ENCODE peak calls at places on chromosomes 1 and 21, in five cellular contexts. One of them, this sample, is unnamed.

GRCh38 chr1:22687191-22687590 is 23.4 kb upstream of the EPHB2 start:
- DNase-seq in GM23338: no peak
- DNase-seq in PC-3: no peak
- DNase-seq in neural progenitor cell: no peak
- DNase-seq in PC-9: no peak
- DNase-seq in this sample: no peak

GRCh38 chr21:41775152-41775472 is 8.3 kb upstream of the RIPK4 start:
- DNase-seq in PC-9: no peak
- DNase-seq in PC-3: no peak
- DNase-seq in GM23338: no peak
- DNase-seq in neural progenitor cell: no peak
- DNase-seq in this sample: no peak

GRCh38 chr1:234960722-234961467 is 167.7 kb downstream of the TOMM20 start:
- DNase-seq in neural progenitor cell: no peak
- DNase-seq in PC-3: peak; percentile 83
- DNase-seq in PC-9: peak; percentile 66
- DNase-seq in GM23338: no peak
- DNase-seq in this sample: no peak

GRCh38 chr1:24374891-24375786 is 38.4 kb downstream of the STPG1 start:
- DNase-seq in GM23338: peak; percentile 84
- DNase-seq in neural progenitor cell: peak; percentile 88
- DNase-seq in PC-9: peak; percentile 51
- DNase-seq in PC-3: peak; percentile 92
- DNase-seq in this sample: no peak

GRCh38 chr1:185338719-185339622 is 21.9 kb upstream of the IVNS1ABP start:
- DNase-seq in PC-3: no peak
- DNase-seq in PC-9: no peak
- DNase-seq in GM23338: peak; percentile 21
- DNase-seq in neural progenitor cell: no peak
- DNase-seq in this sample: no peak

GRCh38 chr1:121418369-121419049 is 233.7 kb downstream of the SRGAP2C start:
- DNase-seq in GM23338: peak; percentile 58
- DNase-seq in neural progenitor cell: peak; percentile 39
- DNase-seq in PC-9: no peak
- DNase-seq in PC-3: no peak
- DNase-seq in this sample: no peak

GRCh38 chr1:31700468-31701136 is 3.2 kb downstream of the COL16A1 start:
- DNase-seq in PC-9: no peak
- DNase-seq in GM23338: no peak
- DNase-seq in neural progenitor cell: no peak
- DNase-seq in PC-3: no peak
- DNase-seq in this sample: no peak

GRCh38 chr1:244436336-244437102 is 15.2 kb downstream of the ADSS2 start:
- DNase-seq in GM23338: no peak
- DNase-seq in PC-9: no peak
- DNase-seq in PC-3: peak; percentile 60
- DNase-seq in neural progenitor cell: no peak
- DNase-seq in this sample: peak; percentile 74

GRCh38 chr1:145847827-145848226 is 2.4 kb downstream of the NUDT17 start:
- DNase-seq in PC-3: no peak
- DNase-seq in PC-9: no peak
- DNase-seq in GM23338: no peak
- DNase-seq in neural progenitor cell: no peak
- DNase-seq in this sample: no peak

GRCh38 chr1:24276791-24277190 is 42.4 kb upstream of the GRHL3 start:
- DNase-seq in PC-3: peak; percentile 55
- DNase-seq in GM23338: no peak
- DNase-seq in neural progenitor cell: no peak
- DNase-seq in PC-9: no peak
- DNase-seq in this sample: no peak

GRCh38 chr1:35454616-35455015 is 102.6 kb downstream of the KIAA0319L start:
- DNase-seq in GM23338: no peak
- DNase-seq in PC-9: no peak
- DNase-seq in neural progenitor cell: no peak
- DNase-seq in PC-3: peak; percentile 68
- DNase-seq in this sample: peak; percentile 82

GRCh38 chr1:96521994-96522760 is 199.4 kb upstream of the PTBP2 start:
- DNase-seq in PC-3: peak; percentile 59
- DNase-seq in PC-9: no peak
- DNase-seq in neural progenitor cell: no peak
- DNase-seq in GM23338: no peak
- DNase-seq in this sample: peak; percentile 67

GRCh38 chr1:7902478-7903084 is 38.1 kb downstream of the TNFRSF9 start:
- DNase-seq in GM23338: peak; percentile 96
- DNase-seq in PC-9: peak; percentile 38
- DNase-seq in neural progenitor cell: peak; percentile 86
- DNase-seq in PC-3: peak; percentile 81
- DNase-seq in this sample: peak; percentile 83

GRCh38 chr1:209095627-209096595 is 487.6 kb upstream of the CAMK1G start:
- DNase-seq in neural progenitor cell: no peak
- DNase-seq in PC-9: peak; percentile 40
- DNase-seq in GM23338: no peak
- DNase-seq in PC-3: peak; percentile 99
- DNase-seq in this sample: peak; percentile 59

GRCh38 chr21:35102488-35103407 is 53.6 kb upstream of the RUNX1 start:
- DNase-seq in neural progenitor cell: no peak
- DNase-seq in GM23338: no peak
- DNase-seq in PC-9: no peak
- DNase-seq in PC-3: no peak
- DNase-seq in this sample: no peak
- TF ChIP-seq EZH2 in neural progenitor cell: no peak
- TF ChIP-seq EZH2 in GM23338: no peak
- TF ChIP-seq EZH2 in PC-9: no peak
- TF ChIP-seq EZH2 in PC-3: no peak
- TF ChIP-seq EZH2 in this sample: no peak

GRCh38 chr1:176557543-176558258 is 94.7 kb downstream of the PAPPA2 start:
- DNase-seq in neural progenitor cell: no peak
- DNase-seq in GM23338: no peak
- DNase-seq in PC-9: no peak
- DNase-seq in PC-3: peak; percentile 13
- DNase-seq in this sample: no peak

GRCh38 chr1:176555911-176556687 is 93.1 kb downstream of the PAPPA2 start:
- DNase-seq in GM23338: no peak
- DNase-seq in neural progenitor cell: no peak
- DNase-seq in PC-9: no peak
- DNase-seq in PC-3: no peak
- DNase-seq in this sample: no peak

GRCh38 chr1:176546825-176547224 is 83.8 kb downstream of the PAPPA2 start:
- DNase-seq in GM23338: no peak
- DNase-seq in neural progenitor cell: no peak
- DNase-seq in PC-3: no peak
- DNase-seq in PC-9: no peak
- DNase-seq in this sample: no peak

GRCh38 chr1:176552217-176552974 is 89.4 kb downstream of the PAPPA2 start:
- DNase-seq in PC-3: no peak
- DNase-seq in neural progenitor cell: peak; percentile 47
- DNase-seq in GM23338: peak; percentile 35
- DNase-seq in PC-9: no peak
- DNase-seq in this sample: no peak
- TF ChIP-seq EZH2 in PC-3: no peak
- TF ChIP-seq EZH2 in neural progenitor cell: no peak
- TF ChIP-seq EZH2 in GM23338: no peak
- TF ChIP-seq EZH2 in PC-9: no peak
- TF ChIP-seq EZH2 in this sample: no peak

GRCh38 chr21:26351661-26352060 is 181.1 kb upstream of the APP start:
- DNase-seq in neural progenitor cell: no peak
- DNase-seq in GM23338: no peak
- DNase-seq in PC-9: no peak
- DNase-seq in PC-3: peak; percentile 17
- DNase-seq in this sample: no peak
- TF ChIP-seq EZH2 in neural progenitor cell: no peak
- TF ChIP-seq EZH2 in GM23338: no peak
- TF ChIP-seq EZH2 in PC-9: no peak
- TF ChIP-seq EZH2 in PC-3: no peak
- TF ChIP-seq EZH2 in this sample: no peak

DNA sequence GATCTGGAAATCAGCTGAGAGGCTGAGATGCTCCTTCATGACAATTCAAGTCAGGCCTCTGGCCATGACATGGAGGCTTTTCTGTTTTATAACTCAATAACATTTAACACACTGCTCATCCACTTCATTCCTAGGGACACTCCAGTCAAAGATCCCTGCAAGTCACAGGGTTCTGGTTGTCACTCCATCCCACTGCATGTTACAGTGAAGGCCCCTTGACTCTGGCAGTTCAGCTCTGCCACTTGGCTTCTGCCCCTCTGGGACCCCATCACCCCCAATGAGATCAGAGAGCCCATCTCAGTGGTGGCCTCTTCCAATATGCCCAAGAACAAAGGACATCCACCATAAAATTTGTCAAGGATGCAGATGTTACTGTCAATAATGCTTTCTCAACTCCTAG is 10.0 kb upstream of the FAM110D start:
- DNase-seq in neural progenitor cell: no peak
- DNase-seq in PC-9: no peak
- DNase-seq in PC-3: no peak
- DNase-seq in GM23338: no peak
- DNase-seq in this sample: no peak
- TF ChIP-seq EZH2 in neural progenitor cell: no peak
- TF ChIP-seq EZH2 in PC-9: no peak
- TF ChIP-seq EZH2 in PC-3: no peak
- TF ChIP-seq EZH2 in GM23338: no peak
- TF ChIP-seq EZH2 in this sample: no peak

DNA sequence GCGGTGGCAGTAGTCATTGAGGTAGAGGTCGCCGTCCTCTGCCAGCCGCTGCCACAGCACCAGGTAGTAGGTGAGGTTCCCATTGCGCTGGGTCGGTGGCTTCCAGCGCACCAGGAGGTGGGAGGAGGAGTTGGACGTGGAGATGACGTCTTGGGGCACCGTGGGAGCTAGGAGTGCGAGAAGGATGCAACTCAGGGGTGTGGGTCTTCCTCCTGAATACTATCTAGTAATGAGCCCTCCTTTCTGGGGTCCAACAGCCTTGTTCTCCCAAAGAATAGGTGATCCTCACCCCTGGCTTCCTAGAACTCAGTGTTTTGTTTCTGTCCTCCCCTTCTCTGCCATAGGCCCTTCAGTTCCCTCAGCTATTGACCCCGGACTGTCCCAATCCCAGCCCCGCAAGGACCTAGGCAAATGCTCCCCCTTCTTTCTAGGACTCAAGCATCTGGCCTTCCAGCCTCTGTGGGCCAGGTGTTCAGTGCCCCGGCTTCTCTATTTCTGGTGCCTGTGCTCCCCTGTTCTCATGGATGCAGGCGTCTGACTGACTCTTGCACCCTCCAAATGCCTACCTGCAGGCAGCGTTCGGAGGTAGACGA is 12.9 kb downstream of the INSRR start:
- DNase-seq in GM23338: no peak
- DNase-seq in PC-3: no peak
- DNase-seq in neural progenitor cell: no peak
- DNase-seq in PC-9: no peak
- DNase-seq in this sample: no peak
- TF ChIP-seq EZH2 in GM23338: peak; percentile 83
- TF ChIP-seq EZH2 in PC-3: no peak
- TF ChIP-seq EZH2 in neural progenitor cell: no peak
- TF ChIP-seq EZH2 in PC-9: no peak
- TF ChIP-seq EZH2 in this sample: peak; percentile 88

This sample was measured in fibroblast of lung.